ENCODE peak calls at places on chromosomes 1 and 21, in eight cellular contexts. U is right atrium auricular region; N is fibroblast of mammary gland; Y is CD4-positive, alpha-beta T cell; H is mammary epithelial cell; B is mucosa of descending colon; Z is GM20000; C is epithelial cell of esophagus. K is an unnamed sample.

GRCh38 chr1:177228721-177229088 is 57.9 kb downstream of the BRINP2 start:
- DNase-seq in U (no peak), N (peak), Y (no peak), H (peak), B (no peak), Z (no peak), C (peak), K (no peak)

GRCh38 chr1:160768295-160768657 is 27.7 kb upstream of the LY9 start:
- DNase-seq in U (no peak), N (no peak), Y (peak), H (peak), B (peak), Z (peak), C (peak), K (peak)

GRCh38 chr1:183096889-183097288 is 73.7 kb downstream of the LAMC1 start:
- DNase-seq in U (no peak), N (peak), Y (no peak), H (no peak), B (peak), Z (no peak), C (peak), K (no peak)

GRCh38 chr1:184021666-184022198 is 15.8 kb downstream of the COLGALT2 start:
- DNase-seq in U (no peak), N (no peak), Y (no peak), H (no peak), B (no peak), Z (no peak), C (peak), K (no peak)

GRCh38 chr1:93340090-93340489 is 5.6 kb upstream of the DR1 start:
- DNase-seq in U (no peak), N (no peak), Y (no peak), H (no peak), B (no peak), Z (no peak), C (no peak), K (no peak)

GRCh38 chr1:197178998-197179397 is 32.5 kb upstream of the ASPM start:
- DNase-seq in U (no peak), N (peak), Y (no peak), H (no peak), B (no peak), Z (peak), C (no peak), K (no peak)

GRCh38 chr1:56709269-56709880 is 64.3 kb downstream of the PRKAA2 start:
- DNase-seq in U (no peak), N (peak), Y (no peak), H (peak), B (peak), Z (peak), C (peak), K (peak)

GRCh38 chr1:154861607-154862094 is 8.4 kb downstream of the KCNN3 start:
- DNase-seq in U (no peak), N (peak), Y (no peak), H (no peak), B (no peak), Z (no peak), C (no peak), K (no peak)

GRCh38 chr1:168375901-168376300 is 95.2 kb downstream of the TBX19 start:
- DNase-seq in U (no peak), N (no peak), Y (no peak), H (no peak), B (no peak), Z (no peak), C (no peak), K (no peak)

GRCh38 chr21:28111151-28111619 is 881.5 kb downstream of the LTN1 start:
- DNase-seq in U (no peak), N (peak), Y (no peak), H (no peak), B (peak), Z (no peak), C (no peak), K (no peak)

DNA sequence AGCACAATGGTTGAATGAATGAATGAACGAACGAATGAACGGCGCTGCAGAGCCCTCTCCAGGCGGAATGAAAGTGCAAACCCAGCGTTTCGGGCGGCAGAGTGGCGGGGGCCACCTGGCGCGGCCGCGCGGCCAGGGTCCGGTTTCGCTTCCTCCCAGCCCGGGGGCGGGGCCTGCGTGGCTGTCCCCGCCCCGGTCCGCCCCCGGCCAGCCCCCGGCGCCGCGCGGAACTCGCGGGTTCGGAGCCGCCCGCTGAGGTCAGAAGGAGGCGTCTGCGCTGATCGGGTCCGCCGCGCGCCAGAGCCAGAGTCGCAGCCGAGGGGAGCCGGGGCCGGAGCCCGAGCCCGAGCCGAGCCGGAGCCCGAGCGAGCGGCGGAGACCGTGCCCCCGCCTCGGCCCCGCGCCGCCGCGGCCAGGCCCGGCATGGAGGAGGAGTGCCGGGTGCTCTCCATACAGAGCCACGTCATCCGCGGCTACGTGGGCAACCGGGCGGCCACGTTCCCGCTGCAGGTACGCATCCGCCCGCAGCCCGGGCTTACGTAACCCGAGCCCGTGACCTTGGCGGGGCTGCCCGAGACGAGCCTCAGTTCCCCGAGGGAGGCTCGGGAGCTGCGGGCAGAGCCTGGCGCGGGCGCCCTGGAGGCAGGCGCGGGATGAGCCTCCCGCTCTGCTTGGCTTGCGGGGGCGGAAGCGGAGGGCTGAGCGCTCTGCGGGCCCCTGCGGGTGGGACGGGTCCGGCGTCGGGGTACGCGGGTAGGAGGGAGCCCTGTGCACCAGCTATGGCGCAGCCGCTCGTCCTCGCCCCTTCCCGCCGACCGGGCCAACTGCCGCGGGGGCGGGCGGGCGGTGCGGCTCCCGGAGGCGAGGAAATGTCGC is at the start of gene PDXK:
- DNase-seq in U (peak), N (peak), Y (peak), H (peak), B (peak), Z (peak), C (peak), K (peak)
- TF ChIP-seq CTCF in U (no peak), N (no peak), Y (no peak), H (peak), B (no peak), Z (no peak), C (no peak), K (peak)

GRCh38 chr1:206891412-206891811 is 5.8 kb upstream of the IL24 start:
- DNase-seq in U (no peak), N (peak), Y (no peak), H (no peak), B (no peak), Z (no peak), C (peak), K (no peak)
- TF ChIP-seq CTCF in U (no peak), N (no peak), Y (no peak), H (no peak), B (no peak), Z (no peak), C (no peak), K (no peak)

DNA sequence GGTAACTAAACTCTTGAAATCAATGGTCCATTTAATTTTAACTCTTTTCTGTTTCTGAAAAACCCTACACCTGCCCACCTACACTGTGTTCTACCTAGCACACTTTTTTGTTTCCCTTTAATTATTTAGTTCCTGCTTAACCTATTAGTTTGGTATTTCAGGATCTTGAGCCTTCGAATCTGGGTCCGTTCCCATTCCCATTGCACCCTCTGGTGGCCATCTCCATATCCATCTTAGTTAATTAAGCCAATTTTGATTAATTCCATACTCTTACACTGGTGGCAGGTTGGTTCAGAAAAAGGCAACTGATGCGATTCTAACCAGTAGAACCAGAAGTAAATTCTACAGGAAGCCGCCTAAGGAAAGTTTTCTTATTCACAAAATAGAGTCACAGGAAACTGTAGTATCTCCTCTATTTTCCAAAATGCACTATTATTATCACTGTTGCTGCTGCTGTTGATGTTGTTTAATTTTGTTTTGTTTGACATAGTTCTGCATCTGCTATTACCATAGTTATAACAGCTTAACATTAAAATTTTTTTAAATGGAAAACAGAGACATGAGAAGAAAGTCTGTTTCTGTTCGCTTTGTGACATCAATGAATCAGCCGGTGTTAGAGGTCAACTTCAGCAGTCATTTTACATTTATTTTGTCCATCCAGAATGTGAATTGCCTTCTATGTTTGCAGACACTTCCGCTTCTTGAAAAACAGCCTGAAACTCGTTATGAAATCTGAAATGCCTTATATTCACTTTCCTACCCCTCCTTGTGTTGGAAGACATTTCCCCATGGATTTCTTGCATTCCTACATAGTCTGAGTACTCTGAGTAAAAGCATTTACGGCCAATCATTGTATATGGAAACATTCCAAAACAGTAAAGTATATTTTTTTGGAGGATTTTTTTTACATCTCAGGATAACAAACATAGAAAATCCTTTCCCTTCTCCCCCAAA is 115.5 kb upstream of the NCAM2 start:
- DNase-seq in U (no peak), N (peak), Y (no peak), H (no peak), B (peak), Z (no peak), C (peak), K (no peak)
- TF ChIP-seq CTCF in U (no peak), N (peak), Y (no peak), H (peak), B (no peak), Z (no peak), C (peak), K (peak)

DNA sequence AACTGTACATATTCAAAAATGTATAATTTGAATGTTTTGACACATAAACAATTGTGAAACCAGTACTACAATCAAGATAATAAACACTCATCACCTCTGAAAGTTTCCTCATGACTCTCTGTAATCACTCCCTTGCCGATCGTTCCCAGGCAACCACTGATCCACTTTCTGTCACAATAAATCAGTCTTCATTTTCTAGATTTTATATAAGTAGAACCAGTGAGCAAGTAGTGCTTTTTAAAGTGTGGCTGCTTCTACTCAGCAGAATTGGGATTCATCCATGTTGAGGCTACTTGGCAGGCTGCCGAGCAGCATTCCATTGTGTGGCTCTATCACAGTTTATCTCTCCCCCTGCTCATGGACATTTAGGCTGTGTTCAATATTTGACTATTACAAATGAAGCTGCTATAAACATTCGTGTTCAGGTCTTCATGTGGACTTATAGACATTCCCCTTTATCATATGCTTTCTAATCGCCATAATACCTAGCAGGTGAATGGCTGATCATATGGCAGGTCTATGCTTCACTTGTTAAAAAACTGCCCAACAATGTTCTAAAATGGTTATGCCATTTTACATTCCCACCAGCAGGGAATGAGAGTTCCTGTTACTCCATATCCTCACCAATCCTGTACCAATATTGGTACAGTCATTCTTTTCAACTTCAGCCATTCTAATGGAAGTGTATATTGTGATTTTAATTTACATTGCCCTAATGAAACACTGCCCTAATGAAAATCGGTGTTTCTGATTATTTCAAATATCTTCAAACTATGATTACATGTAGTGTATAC is 20.5 kb downstream of the TEX38 start:
- DNase-seq in U (no peak), N (no peak), Y (no peak), H (no peak), B (peak), Z (no peak), C (no peak), K (no peak)
- TF ChIP-seq CTCF in U (no peak), N (peak), Y (no peak), H (peak), B (no peak), Z (no peak), C (peak), K (no peak)

GRCh38 chr1:50436489-50436888 is 13.2 kb upstream of the DMRTA2 start:
- DNase-seq in U (no peak), N (no peak), Y (no peak), H (no peak), B (no peak), Z (no peak), C (no peak), K (no peak)

GRCh38 chr1:50441183-50441582 is 17.9 kb upstream of the DMRTA2 start:
- DNase-seq in U (no peak), N (peak), Y (no peak), H (no peak), B (no peak), Z (no peak), C (no peak), K (no peak)

GRCh38 chr1:50438945-50439344 is 15.7 kb upstream of the DMRTA2 start:
- DNase-seq in U (no peak), N (peak), Y (no peak), H (no peak), B (no peak), Z (no peak), C (peak), K (no peak)
- TF ChIP-seq CTCF in U (no peak), N (peak), Y (no peak), H (no peak), B (no peak), Z (no peak), C (peak), K (no peak)

GRCh38 chr1:210292276-210292851 is 36.3 kb upstream of the HHAT start:
- DNase-seq in U (peak), N (no peak), Y (peak), H (peak), B (peak), Z (peak), C (no peak), K (peak)
- TF ChIP-seq CTCF in U (no peak), N (no peak), Y (no peak), H (peak), B (peak), Z (peak), C (no peak), K (no peak)